ENCODE peak calls at places on chromosomes 13 and 19, in six cellular contexts. W is HCT116, K is transverse colon, J is lung, T is tibial artery, P is left ventricle myocardium inferior. S is an unnamed sample. For H3K4me1, the result is how much of the 10 kb centered on the place peaks cover.

GRCh38 chr13:101417043-101417406 is 717 bp upstream of the NALCN start:
- DNase-seq in P (no peak), J (no peak), K (no peak), W (no peak), T (no peak), S (no peak)

GRCh38 chr19:1066251-1066747 is 668 bp upstream of the ARHGAP45 start:
- DNase-seq in W (no peak), P (no peak), T (no peak), K (no peak), J (no peak), S (peak)

GRCh38 chr19:43574424-43575155 is 737 bp downstream of the XRCC1 start:
- DNase-seq in T (no peak), J (no peak), W (no peak), P (no peak), K (no peak), S (no peak)

GRCh38 chr19:43735957-43736356 is 18.8 kb downstream of the SMG9 start:
- DNase-seq in W (no peak), P (no peak), T (no peak), J (no peak), K (no peak), S (no peak)

GRCh38 chr19:17296278-17296677 is 6.9 kb downstream of the ABHD8 start:
- DNase-seq in T (no peak), K (no peak), J (no peak), W (no peak), P (no peak), S (no peak)

GRCh38 chr19:38304866-38305429 is 897 bp downstream of the C19orf33 start:
- DNase-seq in T (no peak), P (peak), K (peak), J (peak), W (peak), S (no peak)

GRCh38 chr19:44552324-44552723 is 22.8 kb upstream of the CEACAM20 start:
- DNase-seq in T (no peak), W (peak), P (no peak), J (peak), K (peak), S (no peak)

GRCh38 chr13:22372261-22372660 is 701.4 kb downstream of the FGF9 start:
- DNase-seq in T (no peak), J (no peak), W (no peak), P (no peak), K (no peak), S (no peak)

GRCh38 chr13:77056382-77056781 is 29.4 kb upstream of the FBXL3 start:
- DNase-seq in P (no peak), T (no peak), K (no peak), J (no peak), W (no peak), S (no peak)

GRCh38 chr13:28530729-28531194 is 35.8 kb upstream of the FLT1 start:
- DNase-seq in P (no peak), W (no peak), T (no peak), K (no peak), J (no peak), S (no peak)

GRCh38 chr13:78121001-78121400 is 202.4 kb upstream of the EDNRB start:
- DNase-seq in P (no peak), J (no peak), T (no peak), W (no peak), K (no peak), S (no peak)

GRCh38 chr13:51626749-51627148 is 42.5 kb downstream of the WDFY2 start:
- DNase-seq in T (no peak), K (no peak), J (no peak), W (no peak), P (no peak), S (no peak)

GRCh38 chr13:84870190-84870589 is 929.0 kb downstream of the SLITRK6 start:
- DNase-seq in J (no peak), K (no peak), P (no peak), T (no peak), W (no peak), S (no peak)

GRCh38 chr19:45496349-45496953 is 396 bp downstream of the RTN2 start:
- DNase-seq in W (no peak), J (no peak), K (no peak), T (no peak), P (no peak), S (peak)

DNA sequence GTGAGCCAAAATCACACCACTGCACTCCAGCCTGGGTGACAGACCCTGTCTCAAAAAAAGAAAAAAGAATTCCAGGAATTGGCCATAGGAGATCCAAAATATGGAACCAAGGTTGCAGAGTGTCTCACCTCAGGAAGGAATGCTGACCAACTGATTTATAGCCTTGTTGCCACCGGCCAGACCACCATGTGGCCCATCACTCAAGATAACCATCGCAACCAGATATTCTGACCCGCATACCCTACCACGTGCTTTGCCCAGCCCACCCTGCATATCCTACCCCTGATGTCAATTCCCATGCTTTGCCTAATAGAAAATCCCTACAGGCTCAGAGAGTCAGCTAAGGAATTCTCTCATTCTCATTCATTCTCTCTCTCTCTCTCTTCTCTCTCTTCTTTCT is 95.1 kb upstream of the DOCK9 start:
- DNase-seq in K (no peak), P (no peak), T (no peak), W (no peak), J (no peak), S (no peak)
- H3K4me1 ChIP-seq in K (under half), P (under half), T (under half), W (under half), J (under half), S (under half)

GRCh38 chr19:4055209-4055552 is 11.5 kb downstream of the ZBTB7A start:
- DNase-seq in T (no peak), P (no peak), K (no peak), J (no peak), W (no peak), S (no peak)
- H3K4me1 ChIP-seq in T (under half), P (half or more), K (half or more), J (under half), W (under half), S (under half)

DNA sequence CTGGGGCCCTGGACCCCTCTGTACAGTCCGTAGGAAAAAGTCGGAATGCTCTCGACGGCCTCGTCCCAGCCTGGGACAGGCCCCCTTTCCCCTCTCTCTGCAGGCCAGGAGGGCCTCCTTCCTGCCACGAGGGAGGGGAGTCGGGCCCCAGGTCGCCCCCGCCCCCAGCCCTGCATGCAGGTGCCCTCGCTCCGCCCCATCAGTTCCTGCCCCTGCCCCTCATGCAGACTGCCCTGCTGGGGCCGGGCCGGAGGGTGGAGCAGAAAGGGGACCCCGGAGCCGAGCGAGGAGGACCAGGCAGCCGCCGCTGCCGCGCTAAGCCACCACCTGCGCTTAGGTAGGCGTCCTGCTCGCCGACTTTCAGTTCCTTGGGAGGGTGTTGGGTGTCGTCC is 7.3 kb downstream of the LYL1 start:
- DNase-seq in T (no peak), W (no peak), K (no peak), J (no peak), P (no peak), S (peak)
- H3K4me1 ChIP-seq in T (under half), W (under half), K (half or more), J (under half), P (half or more), S (under half)

GRCh38 chr19:3179739-3180293 is 1.2 kb downstream of the S1PR4 start:
- DNase-seq in P (no peak), T (no peak), W (no peak), K (no peak), J (no peak), S (no peak)
- H3K4me1 ChIP-seq in P (under half), T (under half), W (under half), K (under half), J (under half), S (under half)

GRCh38 chr19:18506545-18506944 is 15.3 kb downstream of the ELL start:
- DNase-seq in K (no peak), W (no peak), P (no peak), T (no peak), J (no peak), S (no peak)
- H3K4me1 ChIP-seq in K (half or more), W (under half), P (half or more), T (under half), J (under half), S (under half)

S was measured in aorta.